ENCODE peak calls at places on chromosomes 5 and 9, in six cellular contexts. One of them, this sample, is unnamed.

GRCh38 chr5:37988454-37989046 is 148.7 kb upstream of the GDNF start:
- DNase-seq in GM23248: no peak
- DNase-seq in A549: no peak
- DNase-seq in activated CD8-positive, alpha-beta memory T cell treated with anti-CD3 and anti-CD28 coated beads for 24 hours: no peak
- DNase-seq in cardiac septum: no peak
- DNase-seq in A172: no peak
- DNase-seq in this sample: no peak

GRCh38 chr5:119411935-119412623 is 40.2 kb upstream of the HSD17B4 start:
- DNase-seq in GM23248: peak; percentile 79
- DNase-seq in A549: peak; percentile 67
- DNase-seq in activated CD8-positive, alpha-beta memory T cell treated with anti-CD3 and anti-CD28 coated beads for 24 hours: peak; percentile 79
- DNase-seq in cardiac septum: no peak
- DNase-seq in A172: peak; percentile 82
- DNase-seq in this sample: peak; percentile 89

GRCh38 chr5:73763300-73764032 is 137.5 kb downstream of the ARHGEF28 start:
- DNase-seq in GM23248: peak; percentile 43
- DNase-seq in A549: no peak
- DNase-seq in activated CD8-positive, alpha-beta memory T cell treated with anti-CD3 and anti-CD28 coated beads for 24 hours: no peak
- DNase-seq in cardiac septum: no peak
- DNase-seq in A172: no peak
- DNase-seq in this sample: no peak

GRCh38 chr5:85293139-85293785 is 908.6 kb upstream of the EDIL3 start:
- DNase-seq in GM23248: no peak
- DNase-seq in A549: no peak
- DNase-seq in activated CD8-positive, alpha-beta memory T cell treated with anti-CD3 and anti-CD28 coated beads for 24 hours: no peak
- DNase-seq in cardiac septum: no peak
- DNase-seq in A172: peak; percentile 57
- DNase-seq in this sample: peak; percentile 8

GRCh38 chr9:136564379-136564988 is 18.6 kb upstream of the NOTCH1 start:
- DNase-seq in GM23248: peak; percentile 96
- DNase-seq in A549: no peak
- DNase-seq in activated CD8-positive, alpha-beta memory T cell treated with anti-CD3 and anti-CD28 coated beads for 24 hours: no peak
- DNase-seq in cardiac septum: peak; percentile 91
- DNase-seq in A172: peak; percentile 87
- DNase-seq in this sample: peak; percentile 68

GRCh38 chr5:74441616-74442015 is 198.9 kb downstream of the ENC1 start:
- DNase-seq in GM23248: no peak
- DNase-seq in A549: no peak
- DNase-seq in activated CD8-positive, alpha-beta memory T cell treated with anti-CD3 and anti-CD28 coated beads for 24 hours: no peak
- DNase-seq in cardiac septum: no peak
- DNase-seq in A172: no peak
- DNase-seq in this sample: no peak

GRCh38 chr9:125337282-125337681 is 75.7 kb downstream of the GAPVD1 start:
- DNase-seq in GM23248: no peak
- DNase-seq in A549: no peak
- DNase-seq in activated CD8-positive, alpha-beta memory T cell treated with anti-CD3 and anti-CD28 coated beads for 24 hours: no peak
- DNase-seq in cardiac septum: no peak
- DNase-seq in A172: no peak
- DNase-seq in this sample: no peak

GRCh38 chr9:78685471-78685870 is 388.5 kb downstream of the PSAT1 start:
- DNase-seq in GM23248: no peak
- DNase-seq in A549: no peak
- DNase-seq in activated CD8-positive, alpha-beta memory T cell treated with anti-CD3 and anti-CD28 coated beads for 24 hours: no peak
- DNase-seq in cardiac septum: no peak
- DNase-seq in A172: no peak
- DNase-seq in this sample: no peak

This sample was measured in fibroblast of the aortic adventitia.